ENCODE peak calls at places on chromosomes 2 and 18, in five cellular contexts. R is brain microvascular endothelial cell; M is CD8-positive, alpha-beta T cell; X is sigmoid colon; H is astrocyte. U is an unnamed sample.

GRCh38 chr2:150994041-150994440 is 267.6 kb downstream of the RBM43 start:
- DNase-seq in R (no peak), M (no peak), X (no peak), H (no peak), U (no peak)

GRCh38 chr2:151171186-151171585 is 90.5 kb downstream of the RBM43 start:
- DNase-seq in R (no peak), M (no peak), X (no peak), H (no peak), U (no peak)

GRCh38 chr2:45944075-45944474 is 292.6 kb downstream of the PRKCE start:
- DNase-seq in R (peak), M (no peak), X (no peak), H (peak), U (no peak)

GRCh38 chr2:159939946-159940345 is 122.5 kb downstream of the PLA2R1 start:
- DNase-seq in R (no peak), M (no peak), X (no peak), H (peak), U (no peak)

GRCh38 chr2:121360566-121361300 is 75.7 kb upstream of the TFCP2L1 start:
- DNase-seq in R (peak), M (no peak), X (no peak), H (peak), U (no peak)

GRCh38 chr2:183996825-183997823 is 601.2 kb upstream of the ZNF804A start:
- DNase-seq in R (no peak), M (no peak), X (no peak), H (peak), U (no peak)

GRCh38 chr2:120740375-120740764 is 4.7 kb downstream of the GLI2 start:
- DNase-seq in R (no peak), M (no peak), X (no peak), H (no peak), U (no peak)

GRCh38 chr18:68275616-68276015 is 439.3 kb downstream of the TMX3 start:
- DNase-seq in R (peak), M (no peak), X (no peak), H (peak), U (no peak)

GRCh38 chr2:85376291-85377065 is 21.9 kb downstream of the ELMOD3 start:
- DNase-seq in R (no peak), M (no peak), X (no peak), H (peak), U (no peak)

GRCh38 chr2:129857200-129857599 is 122.3 kb upstream of the RAB6C start:
- DNase-seq in R (no peak), M (no peak), X (no peak), H (no peak), U (no peak)

GRCh38 chr18:80023173-80023572 is 11.1 kb upstream of the RBFA start:
- DNase-seq in R (no peak), M (no peak), X (no peak), H (no peak), U (no peak)

GRCh38 chr2:200483729-200484198 is 26.1 kb downstream of the KCTD18 start:
- DNase-seq in R (no peak), M (no peak), X (no peak), H (no peak), U (no peak)

DNA sequence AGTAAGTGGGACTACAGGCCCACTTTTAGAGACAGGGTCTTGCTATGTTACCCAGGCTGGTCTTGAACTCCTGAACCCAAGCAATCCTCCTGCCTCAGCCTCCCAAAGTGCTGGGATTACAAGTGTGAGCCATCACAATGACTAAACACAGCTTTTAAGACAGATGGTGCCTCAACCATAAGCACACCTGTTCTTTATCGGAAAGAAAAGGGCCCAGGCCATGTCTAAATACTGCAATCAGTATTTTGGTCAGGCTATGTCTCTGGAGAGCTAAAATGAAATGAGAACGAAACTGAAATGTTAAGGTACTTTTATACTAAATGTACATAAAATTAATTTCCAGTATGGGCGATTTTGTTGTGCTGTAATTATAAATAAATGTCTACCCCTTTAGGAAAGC is 69.5 kb upstream of the SPTBN1 start:
- DNase-seq in R (no peak), M (no peak), X (no peak), H (no peak), U (no peak)
- H3K27ac ChIP-seq in R (no peak), M (no peak), X (peak), H (no peak), U (peak)

GRCh38 chr2:28348921-28349320 is 43.7 kb upstream of the FOSL2 start:
- DNase-seq in R (no peak), M (no peak), X (no peak), H (no peak), U (no peak)
- H3K27ac ChIP-seq in R (no peak), M (no peak), X (no peak), H (no peak), U (no peak)

DNA sequence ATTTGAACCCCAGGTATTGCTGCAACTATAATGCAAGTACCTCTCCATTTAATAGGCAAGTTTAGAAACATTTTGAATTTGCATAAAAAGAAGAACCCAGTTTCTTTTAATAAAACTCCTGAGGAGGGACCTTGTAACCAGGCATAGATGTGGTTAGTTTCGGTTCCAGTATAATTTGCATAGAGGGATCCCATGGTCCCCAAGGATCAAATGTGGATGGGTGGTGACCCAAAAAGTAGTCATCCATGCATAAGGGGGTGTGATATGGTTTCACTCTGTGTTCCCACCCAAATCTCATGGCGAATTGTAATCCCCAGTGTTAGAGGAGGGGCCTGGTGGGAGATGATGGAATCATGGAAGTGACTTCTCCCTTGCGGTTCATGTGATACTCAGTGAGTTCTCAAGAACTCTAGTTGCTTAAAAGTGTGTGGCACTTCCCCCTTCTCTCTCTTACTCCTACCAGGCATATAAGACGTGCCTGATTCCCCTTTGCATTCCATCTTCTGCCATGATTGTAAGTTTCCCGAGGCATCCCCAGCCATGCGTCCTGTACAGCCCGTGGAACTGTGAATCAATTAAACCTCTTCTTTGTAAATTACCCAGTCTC is 40.2 kb upstream of the SKA1 start:
- DNase-seq in R (no peak), M (no peak), X (no peak), H (no peak), U (no peak)
- H3K27ac ChIP-seq in R (no peak), M (no peak), X (no peak), H (no peak), U (no peak)

DNA sequence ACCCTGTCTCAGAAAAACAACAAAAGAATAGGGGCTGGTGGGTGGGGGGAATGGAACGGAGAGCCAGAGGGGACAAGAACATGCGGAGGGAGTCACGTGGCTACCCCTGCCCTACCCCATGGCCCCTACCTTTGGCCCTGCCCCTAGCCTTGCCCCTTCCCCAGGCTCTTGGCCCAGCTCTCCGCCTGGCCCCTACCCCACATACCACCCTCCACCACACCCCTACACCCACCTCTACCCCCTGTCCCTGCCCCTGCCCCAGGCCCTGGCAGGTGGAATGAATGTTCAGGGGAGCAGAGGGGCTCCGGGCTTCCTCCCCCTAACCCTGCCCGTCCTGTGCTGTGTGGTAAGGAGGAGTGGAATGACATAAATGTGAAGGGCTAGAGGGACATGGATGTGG is 15.1 kb downstream of the BIN1 start:
- DNase-seq in R (no peak), M (no peak), X (no peak), H (no peak), U (no peak)
- H3K27ac ChIP-seq in R (no peak), M (no peak), X (no peak), H (no peak), U (no peak)

GRCh38 chr2:36360063-36360462 is 4.5 kb downstream of the CRIM1 start:
- DNase-seq in R (no peak), M (no peak), X (no peak), H (no peak), U (no peak)

GRCh38 chr2:36359006-36359580 is 3.5 kb downstream of the CRIM1 start:
- DNase-seq in R (no peak), M (no peak), X (no peak), H (no peak), U (no peak)

GRCh38 chr2:36360834-36361233 is 5.3 kb downstream of the CRIM1 start:
- DNase-seq in R (no peak), M (no peak), X (no peak), H (no peak), U (no peak)

GRCh38 chr2:36361396-36361795 is 5.8 kb downstream of the CRIM1 start:
- DNase-seq in R (no peak), M (no peak), X (no peak), H (peak), U (no peak)

DNA sequence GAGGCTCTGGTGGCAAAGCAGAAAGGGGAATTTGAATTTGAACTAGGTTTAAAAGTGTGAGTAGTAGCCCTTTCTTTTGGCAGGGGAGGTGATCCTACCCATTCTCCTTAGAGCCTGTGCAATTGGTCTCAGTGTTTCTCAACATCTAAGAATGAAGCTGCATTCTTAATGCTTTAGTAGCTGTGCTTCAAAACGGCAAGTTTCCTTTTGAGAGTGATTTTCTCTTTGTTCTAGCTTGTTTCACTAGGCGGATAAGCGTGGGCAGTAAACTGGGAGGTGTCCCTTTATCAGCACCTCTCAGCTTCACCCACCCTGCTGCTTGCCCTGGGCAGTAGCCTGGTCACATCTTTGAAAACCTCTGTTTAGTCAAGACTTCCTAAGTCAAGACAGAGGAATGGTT is 6.7 kb downstream of the CRIM1 start:
- DNase-seq in R (peak), M (no peak), X (no peak), H (peak), U (no peak)
- H3K27ac ChIP-seq in R (peak), M (no peak), X (peak), H (peak), U (peak)

DNA sequence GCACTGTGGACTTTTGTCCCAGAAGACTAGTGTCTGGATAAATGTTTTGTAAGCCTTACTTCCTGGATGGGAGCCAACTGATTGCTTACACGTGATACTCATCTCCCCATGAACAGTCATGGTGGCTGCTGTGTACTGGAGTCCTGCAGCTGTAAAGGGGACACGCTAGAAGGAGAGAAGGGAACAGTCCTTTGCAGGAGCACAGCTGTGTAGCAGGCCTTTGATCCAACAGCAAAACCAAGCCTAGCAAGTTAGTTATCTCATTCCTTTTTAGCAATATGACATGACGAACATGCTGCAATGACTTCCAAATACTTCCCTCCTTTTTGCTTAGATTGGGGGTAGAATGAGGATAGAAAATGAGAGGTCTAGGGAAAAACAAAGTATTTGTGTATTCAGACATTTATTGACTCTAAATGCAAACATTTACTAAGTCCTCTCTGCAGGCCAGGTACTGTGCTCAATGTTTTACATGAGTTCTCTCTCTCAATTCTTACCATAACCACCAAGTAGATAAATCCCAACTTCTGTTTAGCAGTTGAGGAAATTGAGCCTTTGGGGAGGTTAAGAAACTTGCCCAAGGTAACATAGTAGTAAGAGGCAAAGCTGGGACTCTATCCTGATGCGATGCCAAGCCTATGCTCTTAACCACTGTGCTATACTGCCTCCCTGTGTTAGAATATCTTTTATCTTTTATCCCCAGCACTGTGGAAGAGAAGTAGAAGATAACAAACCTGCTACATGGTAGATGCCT is 55.4 kb upstream of the CD28 start:
- DNase-seq in R (peak), M (no peak), X (peak), H (peak), U (no peak)
- H3K27ac ChIP-seq in R (no peak), M (no peak), X (peak), H (no peak), U (no peak)

DNA sequence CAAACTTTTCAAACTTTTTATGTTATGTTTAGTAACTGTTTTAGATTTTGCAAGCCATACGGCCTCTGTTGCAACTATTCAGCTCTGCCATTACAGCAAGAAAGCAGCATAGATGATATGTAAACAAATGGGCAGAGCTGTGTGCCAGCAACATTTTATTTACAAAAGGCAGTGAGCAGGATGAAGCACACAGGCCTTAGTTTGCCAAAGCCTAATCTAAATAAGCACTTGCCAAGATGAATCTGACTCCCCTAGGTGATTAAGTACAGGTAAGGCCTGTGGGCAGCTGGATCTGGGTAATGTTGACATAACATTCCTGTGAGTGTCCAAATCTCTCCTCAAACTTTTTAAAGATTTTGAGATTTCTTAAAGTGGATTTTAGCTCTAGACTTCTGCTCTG is 32.3 kb upstream of the MRPS9 start:
- DNase-seq in R (no peak), M (no peak), X (no peak), H (no peak), U (no peak)
- H3K27ac ChIP-seq in R (no peak), M (no peak), X (peak), H (no peak), U (no peak)

DNA sequence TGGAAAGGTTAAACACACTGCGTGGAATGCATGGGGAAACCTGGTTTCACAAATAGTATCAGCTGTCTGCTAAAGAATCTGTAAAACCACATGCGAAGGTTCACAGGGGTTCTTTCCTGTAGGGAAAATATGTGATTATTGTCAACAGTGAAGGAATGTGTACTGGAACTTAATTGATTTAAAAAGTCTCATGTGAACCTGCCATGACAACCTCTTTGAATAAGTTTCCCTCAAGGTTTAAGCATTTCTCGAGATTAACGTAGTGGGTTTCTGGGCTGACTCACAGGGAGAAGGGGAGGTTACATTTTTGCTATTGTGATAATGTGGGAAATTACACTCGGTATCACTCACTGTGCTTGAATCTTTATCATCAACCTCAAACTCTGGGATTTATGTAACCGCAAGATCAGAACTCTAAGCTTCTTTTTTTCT is 28.2 kb upstream of the IL1R1 start:
- DNase-seq in R (peak), M (no peak), X (no peak), H (peak), U (no peak)
- H3K27ac ChIP-seq in R (peak), M (no peak), X (no peak), H (peak), U (no peak)

DNA sequence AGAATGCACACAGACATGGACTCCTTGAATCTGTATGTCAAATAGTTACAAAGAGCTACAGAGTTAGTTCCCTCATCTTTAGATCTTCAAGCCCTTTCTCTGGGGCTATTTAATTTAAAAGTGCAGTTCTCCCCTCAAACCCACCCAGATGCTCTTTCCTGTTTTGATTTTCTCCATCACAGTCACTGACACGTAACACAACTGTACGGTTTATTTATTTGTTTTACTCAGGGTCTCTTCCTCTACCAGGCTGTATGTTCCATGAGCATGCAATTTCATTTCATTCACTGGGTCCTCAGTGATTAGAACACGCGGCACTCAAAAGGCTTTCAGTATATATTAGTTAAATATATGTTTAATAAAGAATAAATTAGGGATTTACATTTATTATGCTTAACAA is 94.7 kb downstream of the DOCK10 start:
- DNase-seq in R (no peak), M (no peak), X (no peak), H (no peak), U (no peak)
- H3K27ac ChIP-seq in R (peak), M (peak), X (no peak), H (no peak), U (no peak)

GRCh38 chr18:35479911-35480586 is 17.7 kb downstream of the INO80C start:
- DNase-seq in R (no peak), M (no peak), X (no peak), H (no peak), U (no peak)
- H3K27ac ChIP-seq in R (peak), M (no peak), X (peak), H (peak), U (peak)